ENCODE peak calls at places on chromosomes 3 and 15, in ten cellular contexts. D is breast epithelium, Y is cardiac fibroblast, M is psoas muscle, X is thoracic aorta, F is pancreas, N is spleen, P is mammary epithelial cell, T is NB4, W is GM06990. G is an unnamed sample.

GRCh38 chr3:67610458-67610857 is 44.0 kb downstream of the SUCLG2 start:
- DNase-seq in D (no peak), Y (peak), M (no peak), X (no peak), F (no peak), N (no peak), P (peak), T (no peak), W (no peak), G (no peak)

GRCh38 chr3:133851266-133851906 is 44.3 kb downstream of the RAB6B start:
- DNase-seq in D (no peak), Y (no peak), M (no peak), X (no peak), F (no peak), N (no peak), P (no peak), T (peak), W (no peak), G (no peak)

GRCh38 chr15:48086582-48086981 is 34.2 kb upstream of the SLC24A5 start:
- DNase-seq in D (no peak), Y (peak), M (no peak), X (no peak), F (no peak), N (no peak), P (no peak), T (no peak), W (no peak), G (peak)

GRCh38 chr3:195522254-195523023 is 20.7 kb downstream of the PPP1R2 start:
- DNase-seq in D (no peak), Y (peak), M (no peak), X (no peak), F (no peak), N (no peak), P (no peak), T (peak), W (no peak), G (no peak)

GRCh38 chr15:85151861-85152260 is 170.2 kb downstream of the PDE8A start:
- DNase-seq in D (no peak), Y (peak), M (no peak), X (no peak), F (no peak), N (no peak), P (no peak), T (no peak), W (no peak), G (no peak)

GRCh38 chr3:184715943-184716651 is 4.2 kb upstream of the MAGEF1 start:
- DNase-seq in D (no peak), Y (peak), M (no peak), X (no peak), F (no peak), N (no peak), P (no peak), T (no peak), W (no peak), G (no peak)

GRCh38 chr15:85667491-85668424 is 127.0 kb downstream of the KLHL25 start:
- DNase-seq in D (no peak), Y (peak), M (no peak), X (peak), F (no peak), N (no peak), P (peak), T (peak), W (peak), G (no peak)

GRCh38 chr15:60672400-60672799 is 193.5 kb upstream of the ICE2 start:
- DNase-seq in D (no peak), Y (no peak), M (no peak), X (no peak), F (no peak), N (no peak), P (no peak), T (peak), W (no peak), G (no peak)

GRCh38 chr15:33649217-33649933 is 318.9 kb upstream of the CHRM5 start:
- DNase-seq in D (no peak), Y (no peak), M (no peak), X (no peak), F (no peak), N (no peak), P (no peak), T (no peak), W (no peak), G (no peak)

GRCh38 chr3:52281980-52282801 is 3.7 kb upstream of the WDR82 start:
- DNase-seq in D (no peak), Y (peak), M (no peak), X (no peak), F (no peak), N (peak), P (no peak), T (no peak), W (no peak), G (peak)

GRCh38 chr3:49022751-49023171 is 840 bp downstream of the NDUFAF3 start:
- DNase-seq in D (no peak), Y (no peak), M (peak), X (no peak), F (no peak), N (no peak), P (peak), T (peak), W (no peak), G (no peak)

GRCh38 chr15:41775651-41776050 is 1.4 kb downstream of the MAPKBP1 start:
- DNase-seq in D (no peak), Y (peak), M (no peak), X (no peak), F (no peak), N (no peak), P (peak), T (no peak), W (no peak), G (no peak)

GRCh38 chr3:12661926-12662592 is 1.9 kb downstream of the RAF1 start:
- DNase-seq in D (no peak), Y (no peak), M (no peak), X (no peak), F (peak), N (peak), P (no peak), T (no peak), W (no peak), G (no peak)

GRCh38 chr15:50227076-50227475 is 38.5 kb downstream of the HDC start:
- DNase-seq in D (no peak), Y (peak), M (no peak), X (no peak), F (no peak), N (no peak), P (no peak), T (no peak), W (no peak), G (no peak)

GRCh38 chr3:14289590-14290453 is 111.2 kb downstream of the LSM3 start:
- DNase-seq in D (no peak), Y (peak), M (no peak), X (no peak), F (no peak), N (no peak), P (peak), T (peak), W (no peak), G (no peak)

DNA sequence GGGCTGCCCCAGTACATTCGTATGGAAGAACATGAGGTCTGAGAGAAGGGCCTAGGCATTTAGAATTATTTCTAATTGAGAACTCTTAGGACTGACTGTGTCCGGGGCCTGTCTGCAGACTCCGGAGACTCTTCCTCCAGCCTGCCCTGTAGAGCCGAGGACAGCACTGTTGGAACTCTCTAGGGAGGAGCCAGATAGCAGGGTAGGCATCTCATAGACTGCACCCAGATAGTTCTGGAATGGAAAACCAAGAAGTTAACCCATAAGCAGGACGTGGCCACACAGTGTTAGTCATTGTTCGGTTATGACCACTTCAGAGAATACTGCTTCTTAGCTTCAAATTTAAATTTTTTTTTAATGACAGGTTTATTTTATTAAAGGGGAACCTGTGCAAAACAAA is 59.5 kb downstream of the SNRK start:
- DNase-seq in D (no peak), Y (peak), M (no peak), X (no peak), F (no peak), N (no peak), P (peak), T (no peak), W (no peak), G (no peak)
- TF ChIP-seq CTCF in D (no peak), Y (no peak), M (no peak), X (no peak), F (no peak), N (no peak), P (no peak), T (no peak), W (no peak), G (no peak)

DNA sequence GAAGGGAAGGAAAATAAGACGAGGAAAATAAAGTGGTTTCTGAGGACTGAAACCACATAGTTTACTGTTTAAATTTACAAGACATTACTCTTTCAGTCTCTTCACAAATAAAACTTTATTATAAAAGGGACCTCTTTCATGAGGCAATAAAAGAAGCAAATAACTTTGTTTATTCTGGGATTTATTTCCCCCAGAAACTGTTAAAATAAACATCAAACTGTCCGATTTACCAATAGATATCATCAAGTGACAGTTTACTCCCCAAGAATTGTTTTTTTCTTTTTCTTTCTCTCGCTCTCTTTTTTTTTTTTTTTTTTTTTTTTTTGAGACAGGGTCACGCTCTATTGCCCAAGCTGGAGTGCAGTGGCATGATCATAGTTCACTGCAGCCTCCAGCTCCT is 54.1 kb downstream of the SLC28A2 start:
- DNase-seq in D (no peak), Y (no peak), M (no peak), X (no peak), F (no peak), N (no peak), P (no peak), T (no peak), W (no peak), G (no peak)
- TF ChIP-seq CTCF in D (no peak), Y (no peak), M (no peak), X (no peak), F (no peak), N (no peak), P (no peak), T (no peak), W (no peak), G (no peak)

GRCh38 chr3:45132568-45133211 is 13.5 kb downstream of the CDCP1 start:
- DNase-seq in D (no peak), Y (no peak), M (no peak), X (no peak), F (no peak), N (no peak), P (no peak), T (no peak), W (no peak), G (no peak)
- TF ChIP-seq CTCF in D (no peak), Y (no peak), M (no peak), X (no peak), F (no peak), N (no peak), P (no peak), T (no peak), W (no peak), G (no peak)

DNA sequence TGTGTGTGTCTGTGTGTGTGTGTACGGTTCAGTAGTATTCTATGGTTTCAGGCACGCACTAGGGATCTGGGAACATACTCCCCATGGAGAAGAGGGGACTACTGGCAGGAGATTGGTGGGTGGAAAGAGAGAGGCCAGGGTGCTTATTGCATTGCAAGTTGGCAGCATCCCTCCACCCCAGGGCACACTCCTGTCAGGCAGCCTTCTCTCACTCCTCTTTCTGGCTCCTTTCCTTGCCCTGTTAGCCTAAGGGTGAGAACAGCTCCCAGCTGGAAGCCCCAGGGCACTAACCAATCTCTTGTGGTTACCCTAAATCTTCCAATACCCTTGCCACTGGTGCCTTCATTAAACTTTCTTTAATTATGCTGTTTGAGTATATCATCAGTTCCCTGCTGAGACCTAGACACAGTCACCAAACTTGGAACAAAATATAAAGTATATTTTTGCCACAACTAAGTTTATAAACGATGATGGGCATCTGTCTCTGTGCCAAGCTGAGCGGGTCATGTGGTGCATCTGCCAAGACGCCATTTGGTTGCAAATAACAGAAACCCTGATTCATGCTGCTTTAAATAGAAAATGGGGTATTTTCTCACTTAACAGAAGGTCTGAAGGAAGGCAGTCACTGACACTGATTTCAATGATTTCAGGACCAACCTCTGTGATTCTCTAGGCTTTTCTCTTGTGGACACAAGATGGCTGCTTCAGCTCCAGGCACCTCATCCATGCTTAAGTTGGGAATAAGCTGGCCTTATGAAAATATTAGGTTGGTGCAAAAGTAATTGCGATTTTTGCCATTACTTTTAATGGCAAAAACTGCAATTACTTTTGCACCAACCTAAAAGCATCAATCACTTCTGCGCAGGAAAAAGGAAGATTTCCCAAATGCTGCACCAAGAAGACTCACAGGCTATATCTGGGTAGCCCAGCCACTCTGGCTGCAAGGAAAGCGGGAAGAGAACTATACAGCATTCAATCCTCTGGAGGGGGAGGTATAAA is 476.9 kb upstream of the PROK2 start:
- DNase-seq in D (no peak), Y (no peak), M (no peak), X (no peak), F (no peak), N (no peak), P (no peak), T (no peak), W (no peak), G (no peak)
- TF ChIP-seq CTCF in D (no peak), Y (no peak), M (no peak), X (no peak), F (no peak), N (no peak), P (no peak), T (no peak), W (no peak), G (no peak)

GRCh38 chr3:21017115-21017852 is 733.7 kb downstream of the ZNF385D start:
- DNase-seq in D (no peak), Y (peak), M (no peak), X (no peak), F (no peak), N (no peak), P (peak), T (peak), W (no peak), G (no peak)
- TF ChIP-seq CTCF in D (no peak), Y (peak), M (no peak), X (no peak), F (no peak), N (no peak), P (peak), T (peak), W (peak), G (no peak)

GRCh38 chr3:98567646-98568280 is 25.6 kb downstream of the CPOX start:
- DNase-seq in D (no peak), Y (no peak), M (no peak), X (no peak), F (no peak), N (no peak), P (no peak), T (no peak), W (no peak), G (no peak)

GRCh38 chr3:98568402-98568801 is 25.0 kb downstream of the CPOX start:
- DNase-seq in D (no peak), Y (no peak), M (no peak), X (no peak), F (no peak), N (no peak), P (no peak), T (no peak), W (no peak), G (no peak)

GRCh38 chr3:98574157-98574556 is 19.3 kb downstream of the CPOX start:
- DNase-seq in D (no peak), Y (no peak), M (no peak), X (no peak), F (no peak), N (no peak), P (no peak), T (no peak), W (no peak), G (no peak)

GRCh38 chr3:98577178-98577895 is 16.1 kb downstream of the CPOX start:
- DNase-seq in D (no peak), Y (peak), M (no peak), X (no peak), F (no peak), N (no peak), P (peak), T (no peak), W (no peak), G (no peak)

GRCh38 chr3:98573231-98573728 is 20.1 kb downstream of the CPOX start:
- DNase-seq in D (no peak), Y (peak), M (no peak), X (no peak), F (no peak), N (no peak), P (peak), T (no peak), W (no peak), G (no peak)
- TF ChIP-seq CTCF in D (no peak), Y (peak), M (peak), X (no peak), F (no peak), N (peak), P (peak), T (peak), W (peak), G (no peak)

GRCh38 chr3:105867690-105868449 is 942 bp downstream of the CBLB start:
- DNase-seq in D (no peak), Y (peak), M (no peak), X (no peak), F (no peak), N (no peak), P (peak), T (no peak), W (no peak), G (no peak)

GRCh38 chr3:105865016-105865623 is 3.7 kb downstream of the CBLB start:
- DNase-seq in D (no peak), Y (peak), M (no peak), X (no peak), F (no peak), N (no peak), P (no peak), T (no peak), W (no peak), G (no peak)

GRCh38 chr3:105865867-105866350 is 2.9 kb downstream of the CBLB start:
- DNase-seq in D (no peak), Y (no peak), M (no peak), X (no peak), F (no peak), N (no peak), P (no peak), T (no peak), W (no peak), G (no peak)

GRCh38 chr3:105868450-105868744 is 415 bp downstream of the CBLB start:
- DNase-seq in D (peak), Y (peak), M (peak), X (peak), F (peak), N (peak), P (no peak), T (peak), W (no peak), G (peak)

DNA sequence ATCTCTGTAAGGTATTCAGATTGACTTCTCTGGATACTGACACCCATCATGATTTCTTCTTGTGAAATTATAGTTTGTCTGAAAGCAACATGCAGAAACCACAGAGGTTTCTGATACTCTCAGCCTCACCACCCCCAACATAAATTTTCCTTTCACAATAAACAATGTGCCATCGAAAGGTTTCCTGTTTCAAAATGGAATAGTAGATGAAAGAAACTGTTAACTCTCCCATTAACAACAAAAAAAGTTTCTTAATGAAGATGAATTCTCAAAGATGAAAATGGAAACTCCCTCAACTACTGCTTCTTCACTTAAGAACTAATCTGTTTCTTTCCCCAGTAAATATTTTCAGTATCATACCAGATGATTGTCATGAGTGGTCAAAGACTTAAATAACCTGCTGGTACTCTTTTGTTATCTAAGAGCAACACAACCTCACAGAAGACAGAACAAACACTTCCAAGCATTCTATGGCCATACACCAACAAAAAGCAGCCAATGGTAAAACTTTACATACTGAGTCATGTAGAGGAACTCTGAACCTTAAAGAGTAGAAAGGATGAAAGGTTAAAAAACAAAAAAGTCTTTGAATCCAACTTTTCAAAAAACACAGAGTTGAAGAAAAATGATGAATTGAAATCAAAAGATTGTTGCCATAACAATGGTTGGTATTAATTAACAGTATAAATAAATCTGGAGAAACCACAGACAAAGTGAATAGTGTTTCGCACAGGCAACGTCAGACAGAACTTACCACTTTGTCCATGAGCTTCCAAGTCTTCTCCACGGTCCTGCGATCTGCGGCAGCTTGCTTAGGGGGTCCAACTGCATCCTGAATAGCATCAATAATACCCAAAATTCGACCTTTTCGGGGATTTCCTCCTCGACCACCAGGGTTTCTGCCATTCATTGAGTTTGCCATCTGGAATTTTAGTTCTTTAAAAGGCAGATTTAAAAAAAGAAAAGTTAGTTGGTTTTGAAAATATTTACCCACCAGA is 1.9 kb downstream of the CBLB start:
- DNase-seq in D (no peak), Y (peak), M (peak), X (no peak), F (no peak), N (no peak), P (peak), T (no peak), W (peak), G (no peak)
- TF ChIP-seq CTCF in D (no peak), Y (no peak), M (no peak), X (peak), F (no peak), N (no peak), P (no peak), T (no peak), W (no peak), G (no peak)